ENCODE peak calls at places on chromosomes 3 and 15, in eight cellular contexts. X is bronchial epithelial cell, J is fibroblast of the aortic adventitia, V is choroid plexus epithelial cell, U is AG09319, A is HFF-Myc, F is omental fat pad, K is tibial nerve. I is an unnamed sample.

GRCh38 chr3:4978259-4978965 is 825 bp upstream of the BHLHE40 start:
- DNase-seq in F (peak; percentile 92), A (peak; percentile 79), J (peak; percentile 97), U (peak; percentile 95), V (peak; percentile 99), K (peak; percentile 88), X (peak; percentile 94), I (peak; percentile 96)

GRCh38 chr15:70617911-70618287 is 145.5 kb downstream of the UACA start:
- DNase-seq in F (no peak), X (no peak), V (no peak), A (no peak), U (no peak), J (no peak), K (no peak), I (no peak)

GRCh38 chr3:50147447-50147846 is 7.7 kb upstream of the SEMA3F start:
- DNase-seq in J (no peak), F (no peak), V (no peak), K (no peak), X (no peak), A (no peak), U (no peak), I (no peak)

GRCh38 chr15:36284911-36285310 is 294.5 kb upstream of the CDIN1 start:
- DNase-seq in U (no peak), V (no peak), X (no peak), A (no peak), J (no peak), F (no peak), K (no peak), I (no peak)

GRCh38 chr3:130849111-130849552 is 44.8 kb upstream of the ATP2C1 start:
- DNase-seq in V (no peak), K (no peak), J (no peak), A (no peak), X (peak; percentile 26), U (no peak), F (no peak), I (no peak)

GRCh38 chr3:94159062-94159726 is 96.3 kb downstream of the NSUN3 start:
- DNase-seq in K (peak; percentile 15), F (no peak), J (peak; percentile 74), X (peak; percentile 81), U (no peak), V (peak; percentile 87), A (no peak), I (peak; percentile 61)

GRCh38 chr3:185537369-185537970 is 14.9 kb downstream of the LIPH start:
- DNase-seq in A (peak; percentile 36), X (peak; percentile 100), J (peak; percentile 77), K (peak; percentile 30), U (no peak), F (no peak), V (peak; percentile 98), I (peak; percentile 37)

GRCh38 chr3:196108075-196108743 is 26.3 kb upstream of the TFRC start:
- DNase-seq in U (no peak), K (no peak), V (no peak), F (no peak), A (no peak), X (peak; percentile 50), J (no peak), I (no peak)

GRCh38 chr15:100687532-100688215 is 85.3 kb downstream of the ASB7 start:
- DNase-seq in F (no peak), X (peak; percentile 76), K (no peak), J (peak; percentile 89), V (peak; percentile 82), A (no peak), U (no peak), I (no peak)

GRCh38 chr15:51736069-51736468 is 1.4 kb downstream of the LYSMD2 start:
- DNase-seq in U (no peak), J (no peak), A (no peak), K (no peak), V (no peak), X (peak; percentile 29), F (no peak), I (no peak)

GRCh38 chr3:16723994-16724393 is 118.8 kb upstream of the DAZL start:
- DNase-seq in J (peak; percentile 22), F (no peak), U (no peak), K (no peak), A (no peak), V (peak; percentile 70), X (peak; percentile 44), I (peak; percentile 62)

GRCh38 chr15:96344706-96345559 is 14.4 kb downstream of the NR2F2 start:
- DNase-seq in K (no peak), U (no peak), J (no peak), X (no peak), A (no peak), V (peak; percentile 36), F (peak; percentile 6), I (no peak)

DNA sequence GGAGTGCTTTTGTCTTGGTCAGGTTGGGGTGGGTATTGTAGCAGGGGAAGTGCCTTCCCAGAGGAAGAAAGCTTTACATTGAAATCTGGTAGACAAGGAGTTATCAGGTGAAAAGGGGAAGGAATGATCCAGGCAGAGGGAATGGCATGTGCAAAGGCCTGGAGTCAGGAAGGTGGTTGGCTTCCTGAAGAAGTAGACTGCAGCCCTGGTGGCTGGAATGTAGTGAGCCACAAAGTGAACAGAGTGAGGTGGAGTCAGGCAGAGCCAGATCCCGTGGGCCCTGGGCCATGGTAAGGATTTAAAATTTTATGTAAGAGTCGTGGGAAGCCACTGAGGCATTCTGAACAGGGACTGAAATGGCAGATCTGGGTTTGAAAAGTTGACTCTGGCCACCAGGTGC is 58.3 kb downstream of the RAB11A start:
- DNase-seq in V (no peak), A (no peak), K (no peak), J (no peak), F (no peak), U (no peak), X (no peak), I (no peak)
- TF ChIP-seq CTCF in V (peak; percentile 49), A (peak; percentile 37), K (no peak), J (peak; percentile 36), F (no peak), U (no peak), X (peak; percentile 35), I (peak; percentile 35)

GRCh38 chr3:121855555-121855954 is 20.5 kb downstream of the EAF2 start:
- DNase-seq in X (peak; percentile 72), V (peak; percentile 36), K (no peak), U (no peak), F (no peak), A (no peak), J (no peak), I (no peak)

GRCh38 chr3:121852256-121852655 is 17.2 kb downstream of the EAF2 start:
- DNase-seq in F (no peak), K (no peak), A (no peak), X (peak; percentile 71), V (no peak), U (no peak), J (no peak), I (no peak)
- TF ChIP-seq CTCF in F (no peak), K (no peak), A (no peak), X (no peak), V (no peak), U (no peak), J (no peak), I (no peak)

GRCh38 chr3:40869939-40870338 is 329.4 kb upstream of the CTNNB1 start:
- DNase-seq in F (no peak), X (no peak), J (no peak), K (no peak), A (no peak), V (no peak), U (no peak), I (no peak)
- TF ChIP-seq CTCF in F (no peak), X (no peak), J (no peak), K (no peak), A (no peak), V (peak; percentile 27), U (no peak), I (peak; percentile 10)

GRCh38 chr3:172520332-172520831 is 2.8 kb downstream of the TNFSF10 start:
- DNase-seq in V (peak; percentile 52), F (no peak), A (peak; percentile 61), K (no peak), U (peak; percentile 44), J (peak; percentile 37), X (peak; percentile 93), I (no peak)
- TF ChIP-seq CTCF in V (no peak), F (no peak), A (no peak), K (no peak), U (no peak), J (no peak), X (no peak), I (no peak)

DNA sequence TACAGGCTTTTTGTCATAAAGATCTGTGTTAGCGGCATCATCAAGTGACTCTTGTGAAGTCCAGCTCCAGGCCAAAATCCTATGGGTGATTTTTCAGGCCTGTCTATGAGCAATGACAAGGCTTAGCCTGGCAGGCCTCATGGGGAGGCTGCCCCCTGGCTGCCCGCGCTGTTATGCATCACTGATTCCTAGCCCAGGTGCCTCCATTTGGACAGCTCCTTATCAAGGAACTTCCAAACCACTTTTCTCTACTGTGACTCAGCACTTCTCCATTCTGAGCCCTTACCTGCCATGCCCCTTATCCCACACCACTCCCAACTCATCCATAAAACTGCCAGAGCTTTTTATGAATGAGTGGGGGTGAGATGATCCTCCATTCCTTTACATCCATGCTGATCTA is 91.5 kb upstream of the C3orf80 start:
- DNase-seq in A (no peak), J (no peak), K (no peak), U (no peak), X (peak; percentile 55), V (no peak), F (no peak), I (no peak)
- TF ChIP-seq CTCF in A (peak; percentile 48), J (peak; percentile 26), K (no peak), U (no peak), X (peak; percentile 42), V (peak; percentile 42), F (no peak), I (peak; percentile 47)

GRCh38 chr3:146331967-146332366 is 81.1 kb upstream of the PLSCR4 start:
- DNase-seq in F (no peak), K (no peak), V (no peak), J (no peak), A (no peak), U (no peak), X (no peak), I (no peak)

GRCh38 chr3:146325170-146325569 is 74.3 kb upstream of the PLSCR4 start:
- DNase-seq in A (no peak), X (no peak), U (no peak), F (no peak), V (no peak), K (no peak), J (no peak), I (no peak)

GRCh38 chr3:146322216-146322615 is 71.3 kb upstream of the PLSCR4 start:
- DNase-seq in U (no peak), K (no peak), A (no peak), X (no peak), J (no peak), V (no peak), F (no peak), I (no peak)

GRCh38 chr3:146326875-146327543 is 76.1 kb upstream of the PLSCR4 start:
- DNase-seq in J (peak; percentile 88), F (no peak), V (peak; percentile 89), A (peak; percentile 39), K (no peak), X (peak; percentile 45), U (peak; percentile 53), I (no peak)
- TF ChIP-seq CTCF in J (peak; percentile 51), F (no peak), V (peak; percentile 70), A (peak; percentile 44), K (peak; percentile 73), X (peak; percentile 35), U (peak; percentile 61), I (peak; percentile 50)

GRCh38 chr3:44252332-44252731 is 10.6 kb downstream of the TOPAZ1 start:
- DNase-seq in F (no peak), K (no peak), U (no peak), X (no peak), V (peak; percentile 31), A (no peak), J (no peak), I (no peak)
- TF ChIP-seq CTCF in F (no peak), K (no peak), U (no peak), X (no peak), V (no peak), A (no peak), J (no peak), I (no peak)

I was measured in retinal pigment epithelial cell.